ENCODE peak calls at places on chromosomes 6 and 20, in ten cellular contexts. A is spleen, O is HuH-7.5, Z is astrocyte of the hippocampus, N is choroid plexus epithelial cell, L is ELR, Q is HFFc6, X is NCI-H2227 treated with DMSO at 0.1 percent for 48 hours, I is NCI-H510A treated with DMSO at 0.1 percent for 48 hours, F is cardiac fibroblast. S is an unnamed sample.

GRCh38 chr6:128572286-128572685 is 51.9 kb upstream of the PTPRK start:
- DNase-seq in A (no peak), O (no peak), Z (no peak), N (no peak), L (peak), Q (no peak), X (no peak), I (no peak), F (no peak), S (no peak)

GRCh38 chr20:16283978-16284377 is 289.3 kb downstream of the KIF16B start:
- DNase-seq in A (no peak), O (no peak), Z (no peak), N (no peak), L (no peak), Q (no peak), X (no peak), I (no peak), F (no peak), S (no peak)

GRCh38 chr20:20224806-20225205 is 143.1 kb upstream of the INSM1 start:
- DNase-seq in A (no peak), O (no peak), Z (no peak), N (no peak), L (no peak), Q (no peak), X (no peak), I (peak), F (no peak), S (no peak)

GRCh38 chr6:79201127-79201526 is 33.4 kb downstream of the HMGN3 start:
- DNase-seq in A (no peak), O (no peak), Z (no peak), N (no peak), L (no peak), Q (no peak), X (no peak), I (no peak), F (no peak), S (no peak)

GRCh38 chr6:12582421-12583110 is 134.0 kb upstream of the PHACTR1 start:
- DNase-seq in A (no peak), O (no peak), Z (peak), N (no peak), L (no peak), Q (no peak), X (no peak), I (no peak), F (peak), S (no peak)

GRCh38 chr6:155174576-155175174 is 89.1 kb upstream of the CLDN20 start:
- DNase-seq in A (no peak), O (peak), Z (peak), N (peak), L (peak), Q (peak), X (peak), I (peak), F (peak), S (peak)

GRCh38 chr6:167795874-167796667 is 30.6 kb upstream of the AFDN start:
- DNase-seq in A (peak), O (no peak), Z (no peak), N (peak), L (no peak), Q (no peak), X (no peak), I (no peak), F (no peak), S (no peak)

GRCh38 chr6:147245693-147246092 is 41.5 kb downstream of the STXBP5 start:
- DNase-seq in A (no peak), O (no peak), Z (no peak), N (no peak), L (no peak), Q (no peak), X (no peak), I (no peak), F (no peak), S (no peak)

GRCh38 chr20:62120990-62121775 is 1.1 kb upstream of the LSM14B start:
- DNase-seq in A (no peak), O (no peak), Z (no peak), N (peak), L (peak), Q (peak), X (peak), I (no peak), F (peak), S (peak)

GRCh38 chr6:111263837-111264236 is 176.5 kb downstream of the SLC16A10 start:
- DNase-seq in A (no peak), O (no peak), Z (peak), N (peak), L (peak), Q (peak), X (no peak), I (no peak), F (peak), S (peak)

GRCh38 chr6:158608221-158608620 is 36.3 kb downstream of the DYNLT1 start:
- DNase-seq in A (no peak), O (no peak), Z (no peak), N (no peak), L (no peak), Q (no peak), X (no peak), I (no peak), F (no peak), S (no peak)

GRCh38 chr20:56805313-56805712 is 176.2 kb downstream of the TFAP2C start:
- DNase-seq in A (no peak), O (no peak), Z (no peak), N (no peak), L (no peak), Q (no peak), X (no peak), I (no peak), F (no peak), S (no peak)

GRCh38 chr6:162416307-162416706 is 311.3 kb downstream of the PRKN start:
- DNase-seq in A (no peak), O (no peak), Z (no peak), N (no peak), L (no peak), Q (no peak), X (no peak), I (no peak), F (no peak), S (no peak)

GRCh38 chr6:146041282-146041681 is 12.4 kb downstream of the GRM1 start:
- DNase-seq in A (no peak), O (no peak), Z (peak), N (peak), L (peak), Q (no peak), X (no peak), I (no peak), F (peak), S (peak)

GRCh38 chr6:16761469-16762264 is 407 bp upstream of the ATXN1 start:
- DNase-seq in A (peak), O (peak), Z (peak), N (peak), L (peak), Q (peak), X (no peak), I (peak), F (peak), S (peak)

GRCh38 chr20:31719644-31720485 is 2.8 kb downstream of the BCL2L1 start:
- DNase-seq in A (no peak), O (peak), Z (peak), N (peak), L (peak), Q (peak), X (no peak), I (no peak), F (peak), S (peak)

S was measured in bronchial epithelial cell.